ENCODE peak calls at places on chromosomes 7 and 10, in five cellular contexts. J is GM20000; X is HepG2; B is H7; K is activated CD4-positive, CD25-positive, alpha-beta regulatory T cell. Y is an unnamed sample.

GRCh38 chr10:86413046-86413728 is 46.6 kb upstream of the GRID1 start:
- DNase-seq in J (peak), X (no peak), B (no peak), K (no peak), Y (no peak)

GRCh38 chr7:141585592-141586510 is 34.6 kb downstream of the AGK start:
- DNase-seq in J (peak), X (peak), B (no peak), K (no peak), Y (no peak)

GRCh38 chr10:15541376-15541775 is 170.3 kb upstream of the FAM171A1 start:
- DNase-seq in J (no peak), X (no peak), B (no peak), K (no peak), Y (no peak)

GRCh38 chr10:75283150-75284096 is 47.7 kb upstream of the COMTD1 start:
- DNase-seq in J (no peak), X (no peak), B (peak), K (no peak), Y (peak)

GRCh38 chr7:2209146-2209960 is 23.4 kb downstream of the MAD1L1 start:
- DNase-seq in J (peak), X (peak), B (peak), K (peak), Y (peak)

GRCh38 chr7:106621393-106622132 is 39.4 kb downstream of the CCDC71L start:
- DNase-seq in J (no peak), X (no peak), B (no peak), K (no peak), Y (no peak)

GRCh38 chr7:117780832-117781231 is 92.4 kb downstream of the CTTNBP2 start:
- DNase-seq in J (peak), X (no peak), B (no peak), K (no peak), Y (no peak)

GRCh38 chr7:13077466-13077865 is 390.0 kb downstream of the ARL4A start:
- DNase-seq in J (no peak), X (no peak), B (no peak), K (no peak), Y (no peak)

GRCh38 chr10:69716711-69717560 is 84.8 kb upstream of the COL13A1 start:
- DNase-seq in J (peak), X (peak), B (peak), K (no peak), Y (peak)

GRCh38 chr7:14841850-14842249 is 60.7 kb downstream of the DGKB start:
- DNase-seq in J (no peak), X (no peak), B (no peak), K (no peak), Y (no peak)

GRCh38 chr7:43520201-43520600 is 62.7 kb upstream of the STK17A start:
- DNase-seq in J (no peak), X (no peak), B (no peak), K (no peak), Y (no peak)

GRCh38 chr7:5429857-5430611 is 6.4 kb upstream of the TNRC18 start:
- DNase-seq in J (peak), X (no peak), B (peak), K (no peak), Y (no peak)

GRCh38 chr7:25614415-25614814 is 386.1 kb upstream of the NPVF start:
- DNase-seq in J (no peak), X (no peak), B (no peak), K (no peak), Y (no peak)

GRCh38 chr10:102799691-102800435 is 37.4 kb downstream of the CYP17A1 start:
- DNase-seq in J (no peak), X (no peak), B (no peak), K (no peak), Y (no peak)

GRCh38 chr10:62352356-62352963 is 21.7 kb upstream of the ZNF365 start:
- DNase-seq in J (no peak), X (no peak), B (no peak), K (no peak), Y (no peak)

GRCh38 chr7:132380065-132380464 is 196.2 kb downstream of the PLXNA4 start:
- DNase-seq in J (no peak), X (peak), B (peak), K (no peak), Y (no peak)

GRCh38 chr7:158957507-158957900 is 101.1 kb downstream of the DYNC2I1 start:
- DNase-seq in J (no peak), X (no peak), B (no peak), K (no peak), Y (peak)

GRCh38 chr7:17347426-17347825 is 49.0 kb downstream of the AHR start:
- DNase-seq in J (no peak), X (no peak), B (no peak), K (no peak), Y (no peak)

GRCh38 chr10:100970076-100970913 is 991 bp downstream of the SEMA4G start:
- DNase-seq in J (peak), X (peak), B (peak), K (no peak), Y (no peak)

GRCh38 chr10:102665904-102666509 is 21.7 kb downstream of the TRIM8 start:
- DNase-seq in J (no peak), X (peak), B (peak), K (no peak), Y (no peak)

GRCh38 chr7:40057292-40057691 is 77.1 kb downstream of the MPLKIP start:
- DNase-seq in J (no peak), X (no peak), B (no peak), K (no peak), Y (no peak)

GRCh38 chr7:22402250-22402649 is 45.3 kb upstream of the RAPGEF5 start:
- DNase-seq in J (no peak), X (no peak), B (no peak), K (no peak), Y (no peak)

GRCh38 chr7:11233871-11234270 is 260.2 kb downstream of the PHF14 start:
- DNase-seq in J (no peak), X (no peak), B (no peak), K (no peak), Y (no peak)

GRCh38 chr7:32020760-32021159 is 49.4 kb downstream of the PDE1C start:
- DNase-seq in J (no peak), X (no peak), B (no peak), K (no peak), Y (no peak)

GRCh38 chr7:132250480-132251326 is 325.6 kb downstream of the PLXNA4 start:
- DNase-seq in J (no peak), X (peak), B (no peak), K (no peak), Y (no peak)

GRCh38 chr7:29811597-29811996 is 5.3 kb downstream of the WIPF3 start:
- DNase-seq in J (no peak), X (no peak), B (no peak), K (no peak), Y (no peak)

GRCh38 chr7:28144266-28144665 is 36.3 kb downstream of the JAZF1 start:
- DNase-seq in J (no peak), X (no peak), B (peak), K (no peak), Y (peak)

GRCh38 chr7:46630031-46630430 is 709.0 kb upstream of the IGFBP3 start:
- DNase-seq in J (no peak), X (no peak), B (no peak), K (no peak), Y (no peak)

GRCh38 chr10:69375307-69376151 is 41.2 kb downstream of the TACR2 start:
- DNase-seq in J (no peak), X (no peak), B (peak), K (no peak), Y (peak)

GRCh38 chr7:36784991-36785940 is 61.0 kb upstream of the AOAH start:
- DNase-seq in J (peak), X (no peak), B (no peak), K (no peak), Y (no peak)

GRCh38 chr10:115827180-115827579 is 445.8 kb downstream of the GFRA1 start:
- DNase-seq in J (no peak), X (no peak), B (no peak), K (no peak), Y (no peak)

GRCh38 chr7:7099584-7100014 is 82.7 kb upstream of the C1GALT1 start:
- DNase-seq in J (no peak), X (peak), B (peak), K (no peak), Y (peak)

GRCh38 chr7:50304158-50304910 is at the start of gene IKZF1:
- DNase-seq in J (peak), X (no peak), B (peak), K (peak), Y (peak)

GRCh38 chr7:44388089-44388970 is 62.9 kb upstream of the CAMK2B start:
- DNase-seq in J (no peak), X (no peak), B (no peak), K (no peak), Y (no peak)

GRCh38 chr7:6448943-6449543 is 1.3 kb upstream of the DAGLB start:
- DNase-seq in J (no peak), X (peak), B (no peak), K (no peak), Y (peak)

GRCh38 chr10:46992794-46993552 is 81.7 kb downstream of the PTPN20 start:
- DNase-seq in J (no peak), X (peak), B (peak), K (no peak), Y (peak)

GRCh38 chr10:87657370-87657769 is 2.3 kb upstream of the PAPSS2 start:
- DNase-seq in J (no peak), X (no peak), B (no peak), K (no peak), Y (no peak)

GRCh38 chr7:151586531-151587270 is 67.0 kb upstream of the RHEB start:
- DNase-seq in J (no peak), X (no peak), B (no peak), K (no peak), Y (no peak)

Y was measured in retina.